ENCODE peak calls at places on chromosomes 12 and 14, in five cellular contexts. P is renal cortical epithelial cell, M is glomerular endothelial cell, E is astrocyte of the hippocampus, S is GM03348. T is an unnamed sample.

GRCh38 chr14:69334576-69334975 is 63.5 kb downstream of the ERH start:
- DNase-seq in P (no peak), M (no peak), E (no peak), S (no peak), T (no peak)

GRCh38 chr14:91127411-91127810 is 13.5 kb downstream of the DGLUCY start:
- DNase-seq in P (peak; percentile 63), M (no peak), E (no peak), S (no peak), T (no peak)

GRCh38 chr12:96457191-96457930 is 32.0 kb upstream of the CFAP54 start:
- DNase-seq in P (peak; percentile 80), M (no peak), E (no peak), S (no peak), T (no peak)

GRCh38 chr12:67068204-67068731 is 200.9 kb upstream of the CAND1 start:
- DNase-seq in P (no peak), M (no peak), E (peak; percentile 53), S (peak; percentile 9), T (no peak)

GRCh38 chr14:54048736-54049135 is 92.1 kb upstream of the BMP4 start:
- DNase-seq in P (peak; percentile 68), M (no peak), E (no peak), S (no peak), T (no peak)

GRCh38 chr12:23898121-23898520 is 51.3 kb downstream of the SOX5 start:
- DNase-seq in P (no peak), M (no peak), E (no peak), S (no peak), T (no peak)

GRCh38 chr14:59677771-59678211 is 101.2 kb upstream of the CCDC175 start:
- DNase-seq in P (no peak), M (no peak), E (peak; percentile 90), S (peak; percentile 8), T (no peak)

GRCh38 chr12:6172086-6172485 is 28.1 kb upstream of the CD9 start:
- DNase-seq in P (no peak), M (no peak), E (no peak), S (no peak), T (no peak)

GRCh38 chr12:101713059-101713682 is 15.7 kb downstream of the CHPT1 start:
- DNase-seq in P (peak; percentile 54), M (no peak), E (no peak), S (peak; percentile 6), T (no peak)

GRCh38 chr12:132393991-132394949 is 64.9 kb upstream of the GALNT9 start:
- DNase-seq in P (no peak), M (no peak), E (no peak), S (no peak), T (no peak)

T was measured in esophagus muscularis mucosa.